ENCODE peak calls at places on chromosomes 6 and 20, in six cellular contexts. F, I, Z, M, E and S are unnamed samples.

GRCh38 chr6:35319346-35320030 is 21.9 kb downstream of the DEF6 start:
- DNase-seq in F (no peak), I (no peak), Z (no peak), M (no peak), E (no peak), S (no peak)

GRCh38 chr6:42226251-42227143 is 8.8 kb upstream of the MRPS10 start:
- DNase-seq in F (peak), I (no peak), Z (peak), M (no peak), E (no peak), S (no peak)

GRCh38 chr6:2771021-2771558 is 5.9 kb downstream of the WRNIP1 start:
- DNase-seq in F (no peak), I (no peak), Z (no peak), M (no peak), E (no peak), S (no peak)

GRCh38 chr6:138234363-138234762 is 16.1 kb upstream of the PBOV1 start:
- DNase-seq in F (no peak), I (no peak), Z (no peak), M (no peak), E (no peak), S (no peak)

GRCh38 chr20:32752458-32753250 is 9.4 kb upstream of the COMMD7 start:
- DNase-seq in F (no peak), I (peak), Z (no peak), M (no peak), E (no peak), S (no peak)

GRCh38 chr20:51995038-51995437 is 192.7 kb upstream of the SALL4 start:
- DNase-seq in F (no peak), I (no peak), Z (no peak), M (no peak), E (no peak), S (no peak)

GRCh38 chr6:8983202-8983688 is 547.9 kb upstream of the SLC35B3 start:
- DNase-seq in F (peak), I (peak), Z (peak), M (peak), E (peak), S (no peak)

GRCh38 chr20:57695940-57696339 is 13.9 kb downstream of the PMEPA1 start:
- DNase-seq in F (no peak), I (no peak), Z (no peak), M (no peak), E (no peak), S (no peak)

GRCh38 chr6:130215526-130215925 is 7.2 kb downstream of the SAMD3 start:
- DNase-seq in F (no peak), I (no peak), Z (no peak), M (no peak), E (no peak), S (no peak)

GRCh38 chr6:49110876-49111275 is 352.2 kb downstream of the MMUT start:
- DNase-seq in F (no peak), I (no peak), Z (no peak), M (no peak), E (no peak), S (no peak)

GRCh38 chr6:38079107-38079506 is 259.6 kb downstream of the ZFAND3 start:
- DNase-seq in F (no peak), I (no peak), Z (no peak), M (no peak), E (no peak), S (no peak)

GRCh38 chr6:68059894-68060293 is 575.2 kb upstream of the ADGRB3 start:
- DNase-seq in F (no peak), I (peak), Z (no peak), M (no peak), E (no peak), S (no peak)

GRCh38 chr6:38625191-38625590 is 14.5 kb downstream of the BTBD9 start:
- DNase-seq in F (no peak), I (no peak), Z (no peak), M (no peak), E (no peak), S (no peak)

GRCh38 chr6:72704979-72705378 is 83.1 kb downstream of the KCNQ5 start:
- DNase-seq in F (no peak), I (peak), Z (no peak), M (no peak), E (no peak), S (no peak)

DNA sequence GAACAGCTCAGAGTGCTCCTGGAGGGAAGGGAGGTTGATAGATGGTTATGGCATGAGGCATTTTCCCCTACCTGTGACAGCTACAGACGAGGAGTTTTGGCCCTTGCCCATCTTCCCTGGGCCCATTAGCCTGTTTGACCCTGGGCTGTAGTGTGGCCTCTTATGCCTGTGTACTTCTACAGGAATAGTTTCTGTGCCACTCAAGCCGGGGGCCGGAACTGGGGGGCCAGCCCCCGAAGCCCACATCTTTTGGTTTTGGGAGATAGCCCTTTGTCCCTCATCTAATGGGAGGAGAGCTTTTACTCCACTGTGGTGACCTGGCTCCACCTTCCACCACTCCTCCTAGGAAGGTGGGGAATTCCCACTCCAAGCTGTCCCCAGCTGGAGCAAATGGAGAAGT is 6.7 kb downstream of the ABCC10 start:
- DNase-seq in F (no peak), I (no peak), Z (no peak), M (no peak), E (no peak), S (no peak)
- H3K27ac ChIP-seq in F (no peak), I (no peak), Z (no peak), M (peak), E (no peak), S (no peak)

DNA sequence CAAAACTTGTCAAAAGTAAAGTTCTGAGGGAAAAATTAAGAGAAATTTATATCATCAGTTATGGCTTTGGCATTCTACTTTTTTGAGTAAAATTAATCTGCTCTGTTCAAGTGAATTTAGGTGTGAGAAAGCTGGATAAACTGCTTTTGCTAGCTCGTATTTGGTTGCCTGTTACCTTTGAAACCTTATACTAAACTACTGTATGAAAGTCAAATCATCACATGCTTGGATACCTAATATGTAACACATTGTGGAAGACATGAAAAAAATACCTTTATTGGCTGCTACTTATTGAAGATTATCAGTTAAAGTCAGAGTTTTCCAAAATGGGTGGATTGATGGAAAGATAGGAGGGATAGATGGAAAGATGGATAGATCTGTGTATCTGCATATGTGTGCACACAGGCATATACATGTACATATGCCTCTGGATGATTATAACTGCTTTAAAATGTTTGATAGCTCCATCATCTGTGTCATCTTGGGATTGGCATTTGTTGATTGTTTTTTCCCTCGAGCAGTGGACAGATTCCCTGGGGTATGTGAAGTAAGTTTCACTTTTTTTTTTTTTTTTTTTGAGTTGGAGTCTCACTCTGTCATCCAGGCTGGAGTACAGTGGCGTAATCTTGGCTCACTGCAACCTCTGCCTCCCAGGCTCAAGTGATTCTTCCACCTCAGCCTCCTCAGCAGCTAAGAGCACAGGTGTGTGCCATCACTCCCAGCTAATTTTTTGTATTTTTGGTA is 24.3 kb downstream of the SCAF8 start:
- DNase-seq in F (no peak), I (no peak), Z (no peak), M (no peak), E (no peak), S (no peak)
- H3K27ac ChIP-seq in F (no peak), I (peak), Z (no peak), M (no peak), E (no peak), S (no peak)

GRCh38 chr6:36334832-36335459 is 1.7 kb downstream of the BNIP5 start:
- DNase-seq in F (no peak), I (no peak), Z (no peak), M (no peak), E (no peak), S (no peak)

GRCh38 chr6:36335465-36336209 is 1.1 kb downstream of the BNIP5 start:
- DNase-seq in F (no peak), I (no peak), Z (no peak), M (no peak), E (no peak), S (no peak)

GRCh38 chr6:36336779-36337194 is at the start of gene BNIP5:
- DNase-seq in F (no peak), I (no peak), Z (no peak), M (no peak), E (no peak), S (no peak)

GRCh38 chr6:36337814-36338213 is 1.1 kb upstream of the BNIP5 start:
- DNase-seq in F (no peak), I (no peak), Z (no peak), M (no peak), E (no peak), S (no peak)

GRCh38 chr6:36336210-36336588 is 489 bp downstream of the BNIP5 start:
- DNase-seq in F (no peak), I (no peak), Z (no peak), M (no peak), E (no peak), S (no peak)
- H3K27ac ChIP-seq in F (no peak), I (no peak), Z (no peak), M (no peak), E (no peak), S (no peak)

GRCh38 chr6:27889628-27890315 is 22.4 kb downstream of the OR2B2 start:
- DNase-seq in F (no peak), I (no peak), Z (no peak), M (no peak), E (no peak), S (no peak)
- H3K27ac ChIP-seq in F (peak), I (peak), Z (peak), M (no peak), E (no peak), S (no peak)

GRCh38 chr20:17873410-17874270 is 95.0 kb downstream of the SNX5 start:
- DNase-seq in F (no peak), I (peak), Z (peak), M (peak), E (no peak), S (no peak)
- H3K27ac ChIP-seq in F (no peak), I (no peak), Z (peak), M (peak), E (no peak), S (no peak)

DNA sequence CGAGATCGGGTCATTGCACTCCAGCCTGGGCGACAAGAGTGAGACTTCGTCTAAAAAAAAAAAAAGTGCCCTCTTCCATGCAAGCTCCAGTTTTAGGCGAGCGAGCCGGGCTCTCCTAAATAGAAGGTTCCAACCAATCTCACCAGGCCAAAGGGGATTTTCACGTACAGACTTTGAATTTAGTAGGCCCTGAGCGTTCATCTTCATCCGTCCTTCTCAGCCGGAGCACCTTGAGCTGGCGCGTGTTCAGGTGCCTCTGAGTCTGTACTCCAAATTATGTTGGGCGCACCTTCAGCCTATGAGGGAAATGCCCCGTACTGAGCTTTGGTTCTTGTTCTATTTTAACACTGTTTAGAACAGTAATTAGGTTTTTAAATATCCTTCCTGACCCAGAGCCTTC is 817 bp upstream of the TAP2 start:
- DNase-seq in F (no peak), I (no peak), Z (no peak), M (no peak), E (no peak), S (no peak)
- H3K27ac ChIP-seq in F (no peak), I (no peak), Z (no peak), M (peak), E (no peak), S (peak)